ENCODE peak calls at places on chromosomes 6 and 20, in eight cellular contexts. One of them, this sample, is unnamed.

GRCh38 chr6:7910654-7911344 is at the start of gene TXNDC5:
- DNase-seq in HCT116: no peak
- DNase-seq in hepatocyte: peak
- DNase-seq in GM23248: peak
- DNase-seq in astrocyte: peak
- DNase-seq in fibroblast of lung: peak
- DNase-seq in Karpas-422: peak
- DNase-seq in neural progenitor cell: peak
- DNase-seq in this sample: peak

GRCh38 chr6:16380220-16380809 is 141.9 kb downstream of the GMPR start:
- DNase-seq in HCT116: no peak
- DNase-seq in hepatocyte: no peak
- DNase-seq in GM23248: no peak
- DNase-seq in astrocyte: no peak
- DNase-seq in fibroblast of lung: no peak
- DNase-seq in Karpas-422: peak
- DNase-seq in neural progenitor cell: no peak
- DNase-seq in this sample: no peak

GRCh38 chr6:113903666-113904330 is 46.7 kb downstream of the MARCKS start:
- DNase-seq in HCT116: no peak
- DNase-seq in hepatocyte: peak
- DNase-seq in GM23248: peak
- DNase-seq in astrocyte: peak
- DNase-seq in fibroblast of lung: peak
- DNase-seq in Karpas-422: no peak
- DNase-seq in neural progenitor cell: no peak
- DNase-seq in this sample: no peak

GRCh38 chr6:131740161-131740560 is 29.3 kb upstream of the CTAGE9 start:
- DNase-seq in HCT116: no peak
- DNase-seq in hepatocyte: no peak
- DNase-seq in GM23248: peak
- DNase-seq in astrocyte: peak
- DNase-seq in fibroblast of lung: no peak
- DNase-seq in Karpas-422: no peak
- DNase-seq in neural progenitor cell: no peak
- DNase-seq in this sample: no peak

GRCh38 chr6:136769759-136770158 is 22.5 kb downstream of the MAP3K5 start:
- DNase-seq in HCT116: no peak
- DNase-seq in hepatocyte: no peak
- DNase-seq in GM23248: no peak
- DNase-seq in astrocyte: no peak
- DNase-seq in fibroblast of lung: no peak
- DNase-seq in Karpas-422: no peak
- DNase-seq in neural progenitor cell: no peak
- DNase-seq in this sample: no peak

GRCh38 chr20:63955281-63955845 is 853 bp downstream of the UCKL1 start:
- DNase-seq in HCT116: no peak
- DNase-seq in hepatocyte: peak
- DNase-seq in GM23248: peak
- DNase-seq in astrocyte: no peak
- DNase-seq in fibroblast of lung: peak
- DNase-seq in Karpas-422: peak
- DNase-seq in neural progenitor cell: peak
- DNase-seq in this sample: peak

GRCh38 chr6:90393232-90393884 is 96.7 kb upstream of the BACH2 start:
- DNase-seq in HCT116: peak
- DNase-seq in hepatocyte: peak
- DNase-seq in GM23248: peak
- DNase-seq in astrocyte: peak
- DNase-seq in fibroblast of lung: peak
- DNase-seq in Karpas-422: peak
- DNase-seq in neural progenitor cell: peak
- DNase-seq in this sample: peak

GRCh38 chr6:24441599-24441904 is 38.8 kb downstream of the MRS2 start:
- DNase-seq in HCT116: no peak
- DNase-seq in hepatocyte: no peak
- DNase-seq in GM23248: no peak
- DNase-seq in astrocyte: no peak
- DNase-seq in fibroblast of lung: no peak
- DNase-seq in Karpas-422: no peak
- DNase-seq in neural progenitor cell: no peak
- DNase-seq in this sample: no peak

GRCh38 chr6:11496152-11497060 is 41.1 kb upstream of the TMEM170B start:
- DNase-seq in HCT116: peak
- DNase-seq in hepatocyte: peak
- DNase-seq in GM23248: peak
- DNase-seq in astrocyte: peak
- DNase-seq in fibroblast of lung: peak
- DNase-seq in Karpas-422: peak
- DNase-seq in neural progenitor cell: peak
- DNase-seq in this sample: peak

GRCh38 chr6:106417572-106418147 is 57.1 kb downstream of the CRYBG1 start:
- DNase-seq in HCT116: no peak
- DNase-seq in hepatocyte: no peak
- DNase-seq in GM23248: no peak
- DNase-seq in astrocyte: no peak
- DNase-seq in fibroblast of lung: no peak
- DNase-seq in Karpas-422: no peak
- DNase-seq in neural progenitor cell: no peak
- DNase-seq in this sample: no peak

GRCh38 chr6:119361209-119361608 is 11.6 kb upstream of the MAN1A1 start:
- DNase-seq in HCT116: no peak
- DNase-seq in hepatocyte: no peak
- DNase-seq in GM23248: no peak
- DNase-seq in astrocyte: no peak
- DNase-seq in fibroblast of lung: no peak
- DNase-seq in Karpas-422: no peak
- DNase-seq in neural progenitor cell: no peak
- DNase-seq in this sample: no peak

GRCh38 chr20:3798908-3799248 is 2.8 kb downstream of the CDC25B start:
- DNase-seq in HCT116: no peak
- DNase-seq in hepatocyte: no peak
- DNase-seq in GM23248: no peak
- DNase-seq in astrocyte: no peak
- DNase-seq in fibroblast of lung: no peak
- DNase-seq in Karpas-422: peak
- DNase-seq in neural progenitor cell: no peak
- DNase-seq in this sample: no peak

GRCh38 chr6:42314571-42314950 is 96.9 kb upstream of the MRPS10 start:
- DNase-seq in HCT116: no peak
- DNase-seq in hepatocyte: no peak
- DNase-seq in GM23248: no peak
- DNase-seq in astrocyte: no peak
- DNase-seq in fibroblast of lung: no peak
- DNase-seq in Karpas-422: no peak
- DNase-seq in neural progenitor cell: no peak
- DNase-seq in this sample: no peak

GRCh38 chr20:24647713-24648112 is 178.3 kb downstream of the SYNDIG1 start:
- DNase-seq in HCT116: no peak
- DNase-seq in hepatocyte: no peak
- DNase-seq in GM23248: no peak
- DNase-seq in astrocyte: no peak
- DNase-seq in fibroblast of lung: no peak
- DNase-seq in Karpas-422: no peak
- DNase-seq in neural progenitor cell: no peak
- DNase-seq in this sample: no peak

GRCh38 chr6:151436814-151437213 is 15.1 kb downstream of the RMND1 start:
- DNase-seq in HCT116: no peak
- DNase-seq in hepatocyte: no peak
- DNase-seq in GM23248: peak
- DNase-seq in astrocyte: peak
- DNase-seq in fibroblast of lung: peak
- DNase-seq in Karpas-422: no peak
- DNase-seq in neural progenitor cell: no peak
- DNase-seq in this sample: no peak

GRCh38 chr6:166515072-166515810 is 71.2 kb downstream of the RAMACL start:
- DNase-seq in HCT116: peak
- DNase-seq in hepatocyte: peak
- DNase-seq in GM23248: peak
- DNase-seq in astrocyte: peak
- DNase-seq in fibroblast of lung: peak
- DNase-seq in Karpas-422: peak
- DNase-seq in neural progenitor cell: no peak
- DNase-seq in this sample: no peak

DNA sequence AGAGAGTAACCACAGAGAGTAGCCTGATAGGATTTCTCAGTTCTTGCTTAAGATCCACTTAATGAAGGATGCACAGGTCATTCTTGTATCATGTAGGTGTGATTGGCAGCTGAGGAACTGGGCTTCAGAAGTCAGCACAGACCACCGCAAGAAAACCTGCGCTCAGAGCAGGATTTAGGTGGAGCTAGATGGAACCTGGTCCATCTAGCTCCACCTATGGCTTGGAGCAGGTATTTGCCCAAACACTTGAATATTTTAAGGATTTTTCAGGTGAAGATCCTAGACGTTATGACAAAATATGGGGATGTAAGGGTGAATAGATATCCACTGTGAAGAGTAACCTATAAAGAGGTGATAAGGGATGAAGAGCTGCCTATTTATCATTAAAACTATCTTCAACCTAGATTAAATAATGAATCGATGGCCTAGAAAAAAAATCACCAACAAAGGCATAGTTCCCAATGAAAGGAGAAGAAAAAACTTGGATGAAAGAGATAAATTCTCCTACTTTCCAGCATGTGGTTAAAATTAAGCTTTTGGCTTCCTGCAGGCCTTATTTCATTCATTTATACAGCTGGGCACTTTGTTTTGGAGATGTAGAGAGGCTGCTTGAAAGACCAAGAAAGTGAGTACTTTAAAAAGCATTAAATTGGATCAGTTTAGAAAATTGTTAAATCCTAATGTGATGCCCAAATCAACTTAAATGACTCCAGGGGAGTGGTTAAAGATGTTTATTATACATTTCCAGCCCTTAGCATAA is 778.4 kb upstream of the GJE1 start:
- DNase-seq in HCT116: peak
- DNase-seq in hepatocyte: no peak
- DNase-seq in GM23248: no peak
- DNase-seq in astrocyte: no peak
- DNase-seq in fibroblast of lung: no peak
- DNase-seq in Karpas-422: peak
- DNase-seq in neural progenitor cell: no peak
- DNase-seq in this sample: peak
- H2AFZ ChIP-seq in HCT116: peak
- H2AFZ ChIP-seq in hepatocyte: no peak
- H2AFZ ChIP-seq in GM23248: peak
- H2AFZ ChIP-seq in astrocyte: no peak
- H2AFZ ChIP-seq in fibroblast of lung: no peak
- H2AFZ ChIP-seq in Karpas-422: no peak
- H2AFZ ChIP-seq in neural progenitor cell: no peak
- H2AFZ ChIP-seq in this sample: no peak

GRCh38 chr20:19886666-19887288 is 128.7 kb downstream of the RIN2 start:
- DNase-seq in HCT116: no peak
- DNase-seq in hepatocyte: peak
- DNase-seq in GM23248: no peak
- DNase-seq in astrocyte: no peak
- DNase-seq in fibroblast of lung: no peak
- DNase-seq in Karpas-422: no peak
- DNase-seq in neural progenitor cell: peak
- DNase-seq in this sample: no peak
- H2AFZ ChIP-seq in HCT116: no peak
- H2AFZ ChIP-seq in hepatocyte: no peak
- H2AFZ ChIP-seq in GM23248: no peak
- H2AFZ ChIP-seq in astrocyte: no peak
- H2AFZ ChIP-seq in fibroblast of lung: no peak
- H2AFZ ChIP-seq in Karpas-422: no peak
- H2AFZ ChIP-seq in neural progenitor cell: peak
- H2AFZ ChIP-seq in this sample: no peak

GRCh38 chr6:71248306-71248705 is 40.3 kb upstream of the OGFRL1 start:
- DNase-seq in HCT116: no peak
- DNase-seq in hepatocyte: peak
- DNase-seq in GM23248: peak
- DNase-seq in astrocyte: peak
- DNase-seq in fibroblast of lung: peak
- DNase-seq in Karpas-422: peak
- DNase-seq in neural progenitor cell: no peak
- DNase-seq in this sample: peak
- H2AFZ ChIP-seq in HCT116: no peak
- H2AFZ ChIP-seq in hepatocyte: no peak
- H2AFZ ChIP-seq in GM23248: peak
- H2AFZ ChIP-seq in astrocyte: no peak
- H2AFZ ChIP-seq in fibroblast of lung: no peak
- H2AFZ ChIP-seq in Karpas-422: no peak
- H2AFZ ChIP-seq in neural progenitor cell: no peak
- H2AFZ ChIP-seq in this sample: peak

GRCh38 chr6:35922139-35922554 is 1.2 kb upstream of the SRPK1 start:
- DNase-seq in HCT116: no peak
- DNase-seq in hepatocyte: peak
- DNase-seq in GM23248: no peak
- DNase-seq in astrocyte: no peak
- DNase-seq in fibroblast of lung: no peak
- DNase-seq in Karpas-422: no peak
- DNase-seq in neural progenitor cell: no peak
- DNase-seq in this sample: peak
- H2AFZ ChIP-seq in HCT116: no peak
- H2AFZ ChIP-seq in hepatocyte: no peak
- H2AFZ ChIP-seq in GM23248: peak
- H2AFZ ChIP-seq in astrocyte: no peak
- H2AFZ ChIP-seq in fibroblast of lung: no peak
- H2AFZ ChIP-seq in Karpas-422: no peak
- H2AFZ ChIP-seq in neural progenitor cell: peak
- H2AFZ ChIP-seq in this sample: peak

DNA sequence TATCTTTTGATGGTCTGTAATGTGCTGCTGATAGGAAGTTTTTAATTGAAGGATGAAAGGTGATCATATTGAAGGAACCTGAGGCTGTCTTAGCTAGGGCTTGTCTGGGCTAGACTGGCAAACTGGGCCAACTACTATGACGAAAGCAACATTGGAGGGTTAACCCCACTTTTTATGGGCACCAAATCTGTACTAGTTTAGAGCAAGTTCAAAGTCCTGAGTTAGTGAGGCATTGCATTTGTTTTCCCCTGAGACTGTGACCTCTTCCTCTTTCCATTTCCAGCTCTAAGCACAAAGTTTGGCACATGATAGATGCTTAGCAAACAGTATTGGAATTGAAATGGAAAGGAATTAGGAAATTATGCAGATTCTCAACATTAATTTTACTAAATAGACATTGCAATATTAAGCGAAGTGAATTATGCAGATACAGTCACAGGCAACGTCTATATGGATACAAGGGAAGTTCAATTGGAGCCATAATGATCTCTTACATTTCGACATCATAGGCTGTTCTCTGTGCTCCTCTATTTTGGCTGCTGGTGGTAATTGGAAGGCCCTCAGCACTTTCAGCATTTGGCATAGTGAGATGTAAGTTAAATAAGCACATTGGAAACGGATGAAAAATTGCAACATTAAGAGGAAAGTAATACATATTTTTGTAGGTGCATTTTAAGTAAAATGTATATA is 22.2 kb downstream of the CEP57L1 start:
- DNase-seq in HCT116: no peak
- DNase-seq in hepatocyte: no peak
- DNase-seq in GM23248: no peak
- DNase-seq in astrocyte: no peak
- DNase-seq in fibroblast of lung: no peak
- DNase-seq in Karpas-422: peak
- DNase-seq in neural progenitor cell: no peak
- DNase-seq in this sample: peak
- H2AFZ ChIP-seq in HCT116: no peak
- H2AFZ ChIP-seq in hepatocyte: no peak
- H2AFZ ChIP-seq in GM23248: no peak
- H2AFZ ChIP-seq in astrocyte: no peak
- H2AFZ ChIP-seq in fibroblast of lung: no peak
- H2AFZ ChIP-seq in Karpas-422: no peak
- H2AFZ ChIP-seq in neural progenitor cell: no peak
- H2AFZ ChIP-seq in this sample: no peak